ENCODE peak calls at places on chromosomes 2 and 18, in seven cellular contexts. I is stomach, M is heart left ventricle, R is spleen, N is HCT116, B is right lobe of liver, L is HepG2. C is an unnamed sample.
A peak's percentile ranks its signal among the peaks of the same experiment; 100 is the strongest.

GRCh38 chr2:120346667-120347358 is 877 bp downstream of the INHBB start:
- DNase-seq in I (no peak), M (peak; percentile 9), R (peak; percentile 81), N (no peak), B (no peak), L (no peak), C (no peak)

GRCh38 chr2:162890690-162891311 is 52.2 kb upstream of the KCNH7 start:
- DNase-seq in I (no peak), M (no peak), R (no peak), N (peak; percentile 49), B (no peak), L (peak; percentile 62), C (peak; percentile 25)

GRCh38 chr18:596288-596881 is 403 bp upstream of the CLUL1 start:
- DNase-seq in I (no peak), M (no peak), R (no peak), N (peak; percentile 47), B (peak; percentile 67), L (peak; percentile 43), C (peak; percentile 40)

GRCh38 chr2:111162718-111163331 is 42.1 kb downstream of the BCL2L11 start:
- DNase-seq in I (peak; percentile 48), M (no peak), R (no peak), N (no peak), B (no peak), L (peak; percentile 33), C (no peak)

GRCh38 chr2:62814132-62814531 is 108.6 kb downstream of the EHBP1 start:
- DNase-seq in I (no peak), M (peak; percentile 29), R (no peak), N (no peak), B (no peak), L (no peak), C (peak; percentile 63)

GRCh38 chr2:195782156-195782555 is 125.1 kb downstream of the SLC39A10 start:
- DNase-seq in I (no peak), M (no peak), R (no peak), N (no peak), B (no peak), L (no peak), C (no peak)

GRCh38 chr2:117835990-117836760 is 21.7 kb downstream of the DDX18 start:
- DNase-seq in I (peak; percentile 76), M (peak; percentile 91), R (peak; percentile 91), N (no peak), B (peak; percentile 91), L (peak; percentile 54), C (peak; percentile 88)

GRCh38 chr2:166126014-166126639 is 1.7 kb downstream of the SCN1A start:
- DNase-seq in I (no peak), M (no peak), R (no peak), N (no peak), B (no peak), L (no peak), C (no peak)

GRCh38 chr2:96084006-96084857 is 32.1 kb downstream of the ADRA2B start:
- DNase-seq in I (no peak), M (no peak), R (peak; percentile 68), N (no peak), B (peak; percentile 41), L (no peak), C (peak; percentile 41)

GRCh38 chr2:75587954-75588587 is 27.3 kb upstream of the EVA1A start:
- DNase-seq in I (no peak), M (no peak), R (no peak), N (no peak), B (no peak), L (no peak), C (no peak)

GRCh38 chr18:23850215-23850614 is 161.0 kb downstream of the LAMA3 start:
- DNase-seq in I (no peak), M (no peak), R (no peak), N (no peak), B (no peak), L (no peak), C (no peak)

GRCh38 chr2:227324671-227325055 is 388 bp upstream of the MFF start:
- DNase-seq in I (no peak), M (no peak), R (no peak), N (peak; percentile 16), B (no peak), L (no peak), C (peak; percentile 20)

GRCh38 chr2:217434183-217434620 is 568.6 kb downstream of the TNS1 start:
- DNase-seq in I (peak; percentile 74), M (peak; percentile 95), R (peak; percentile 89), N (peak; percentile 45), B (peak; percentile 88), L (peak; percentile 69), C (peak; percentile 96)

GRCh38 chr2:96468904-96469303 is 36.3 kb downstream of the NEURL3 start:
- DNase-seq in I (no peak), M (no peak), R (no peak), N (no peak), B (no peak), L (no peak), C (no peak)

GRCh38 chr18:51250006-51250405 is 52.5 kb upstream of the MEX3C start:
- DNase-seq in I (no peak), M (no peak), R (no peak), N (no peak), B (no peak), L (no peak), C (no peak)

GRCh38 chr2:227388537-227389011 is 825 bp upstream of the SCYGR1 start:
- DNase-seq in I (no peak), M (no peak), R (no peak), N (no peak), B (no peak), L (no peak), C (no peak)

GRCh38 chr18:48831113-48831759 is 119.5 kb downstream of the SMAD7 start:
- DNase-seq in I (peak; percentile 11), M (no peak), R (peak; percentile 56), N (no peak), B (peak; percentile 21), L (no peak), C (no peak)

GRCh38 chr18:9869713-9870430 is 15.9 kb upstream of the TXNDC2 start:
- DNase-seq in I (no peak), M (no peak), R (no peak), N (peak; percentile 93), B (no peak), L (peak; percentile 95), C (peak; percentile 83)

GRCh38 chr18:28088477-28088876 is 88.5 kb downstream of the CDH2 start:
- DNase-seq in I (no peak), M (no peak), R (no peak), N (no peak), B (no peak), L (no peak), C (no peak)

GRCh38 chr2:84833481-84834150 is 47.3 kb downstream of the TRABD2A start:
- DNase-seq in I (no peak), M (no peak), R (peak; percentile 74), N (no peak), B (no peak), L (no peak), C (no peak)

GRCh38 chr2:21228041-21228895 is 104.5 kb downstream of the TDRD15 start:
- DNase-seq in I (no peak), M (no peak), R (no peak), N (no peak), B (no peak), L (peak; percentile 23), C (no peak)

GRCh38 chr2:115160523-115161521 is 718.4 kb downstream of the DPP10 start:
- DNase-seq in I (no peak), M (no peak), R (no peak), N (no peak), B (no peak), L (peak; percentile 8), C (peak; percentile 63)

GRCh38 chr2:239295377-239296019 is 105.3 kb downstream of the HDAC4 start:
- DNase-seq in I (no peak), M (no peak), R (no peak), N (no peak), B (no peak), L (no peak), C (no peak)
- TF ChIP-seq CTCF in I (no peak), M (no peak), R (no peak), N (no peak), B (no peak), L (no peak), C (no peak)

GRCh38 chr2:169838743-169839489 is 11.7 kb downstream of the UBR3 start:
- DNase-seq in I (no peak), M (no peak), R (no peak), N (no peak), B (no peak), L (no peak), C (no peak)
- TF ChIP-seq POLR2A in I (no peak), M (no peak), R (no peak), N (no peak), B (no peak), L (no peak), C (no peak)

DNA sequence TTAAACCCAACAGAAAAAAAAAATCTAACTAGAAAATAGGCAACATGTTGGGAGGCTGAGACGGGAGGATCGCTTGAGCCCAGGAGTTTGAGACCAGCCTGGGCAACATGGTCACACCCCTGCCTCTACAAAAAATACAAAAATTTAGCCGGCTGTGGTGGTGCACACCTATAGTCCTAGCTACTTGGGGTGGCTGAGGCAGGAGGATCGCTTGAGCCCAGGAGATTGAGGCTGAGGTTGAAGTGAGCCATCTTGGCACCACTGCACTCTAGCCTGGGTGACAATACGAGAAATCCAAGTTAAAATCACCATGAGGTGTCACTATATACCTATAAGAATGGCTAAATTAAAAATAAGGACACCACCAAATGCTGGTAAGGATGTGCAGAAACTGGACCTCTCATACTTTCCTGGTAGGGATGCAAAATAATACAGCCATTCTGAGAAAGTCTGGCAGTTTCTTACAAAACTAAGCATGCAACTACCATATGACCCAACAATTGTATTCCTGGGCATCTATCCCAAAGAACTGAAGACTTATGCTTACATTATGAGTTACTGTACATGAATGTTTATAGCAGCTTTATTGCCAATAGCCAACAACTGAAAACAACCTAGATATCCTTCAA is 2.2 kb downstream of the SEPTIN10 start:
- DNase-seq in I (no peak), M (no peak), R (no peak), N (no peak), B (no peak), L (peak; percentile 35), C (no peak)
- H3K27ac ChIP-seq in I (no peak overlapping the region), M (no peak overlapping the region), R (no peak overlapping the region), N (peak overlapping the region; percentile 78), B (no peak overlapping the region), L (no peak overlapping the region), C (no peak overlapping the region)

DNA sequence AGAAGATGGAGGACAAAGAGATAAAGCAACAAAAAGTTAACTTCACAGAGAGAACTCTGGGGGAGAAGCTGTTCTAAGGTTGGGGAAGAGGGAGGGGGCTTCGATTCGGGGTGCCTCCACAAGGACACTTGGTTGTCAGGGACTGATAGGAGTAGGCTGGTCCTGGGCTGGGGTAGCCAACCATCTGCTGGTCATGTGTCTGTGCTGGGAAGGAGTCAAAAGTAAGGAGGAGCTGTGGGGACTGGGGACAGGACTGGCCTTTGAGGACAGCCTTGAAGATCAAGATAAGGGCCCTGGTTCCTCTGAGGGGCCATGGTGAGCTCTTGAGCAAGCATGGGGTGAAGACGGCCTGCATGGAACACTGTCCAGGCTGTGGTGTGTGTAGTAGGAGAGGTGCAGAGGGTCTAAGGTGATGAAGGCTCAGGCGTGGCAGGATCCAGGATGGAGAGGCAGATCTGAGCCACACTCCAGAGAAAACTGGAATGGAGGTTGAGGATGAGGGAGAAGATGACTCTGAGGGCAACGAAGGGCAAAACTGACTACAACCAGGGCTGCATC is 1.7 kb downstream of the CYP27A1 start:
- DNase-seq in I (no peak), M (no peak), R (no peak), N (no peak), B (no peak), L (no peak), C (no peak)
- TF ChIP-seq CTCF in I (no peak), M (no peak), R (no peak), N (no peak), B (no peak), L (no peak), C (no peak)

GRCh38 chr18:8639762-8640161 is 30.5 kb downstream of the RAB12 start:
- DNase-seq in I (no peak), M (no peak), R (no peak), N (no peak), B (no peak), L (no peak), C (no peak)
- TF ChIP-seq POLR2A in I (no peak), M (no peak), R (no peak), N (no peak), B (no peak), L (no peak), C (no peak)

C was measured in adrenal gland.